ENCODE peak calls at places on chromosomes 13 and 19, in four cellular contexts. Q is GM12878, Y is K562, X is transverse colon. N is an unnamed sample.

GRCh38 chr13:83879431-83880171 is 2.7 kb downstream of the SLITRK1 start:
- DNase-seq in Y (no peak), X (no peak), Q (no peak), N (no peak)

GRCh38 chr19:49214701-49215100 is 57.1 kb downstream of the TRPM4 start:
- DNase-seq in Q (no peak), Y (peak), X (peak), N (no peak)

GRCh38 chr19:10699650-10700335 is 1.4 kb upstream of the QTRT1 start:
- DNase-seq in Y (peak), X (peak), Q (peak), N (peak)

GRCh38 chr13:23898101-23898500 is 799 bp upstream of the C1QTNF9B start:
- DNase-seq in Q (no peak), X (peak), Y (no peak), N (no peak)

GRCh38 chr13:52882803-52883202 is 34.4 kb upstream of the PCDH8 start:
- DNase-seq in Y (no peak), Q (no peak), X (no peak), N (no peak)

GRCh38 chr13:63455938-63456337 is 2040.3 kb upstream of the PCDH20 start:
- DNase-seq in Q (no peak), Y (peak), X (no peak), N (no peak)

GRCh38 chr13:79988573-79988972 is 352.4 kb downstream of the SPRY2 start:
- DNase-seq in X (peak), Y (no peak), Q (no peak), N (no peak)

GRCh38 chr19:10113964-10114650 is 2.6 kb downstream of the P2RY11 start:
- DNase-seq in Q (no peak), Y (peak), X (no peak), N (no peak)

GRCh38 chr19:5050905-5051304 is 82.0 kb downstream of the KDM4B start:
- DNase-seq in Q (no peak), X (no peak), Y (no peak), N (no peak)

GRCh38 chr19:44367024-44367423 is 10.5 kb upstream of the ZNF112 start:
- DNase-seq in X (no peak), Q (no peak), Y (peak), N (no peak)

GRCh38 chr19:38946229-38947010 is 15.7 kb downstream of the MRPS12 start:
- DNase-seq in Q (no peak), Y (no peak), X (no peak), N (no peak)

GRCh38 chr13:76223565-76223964 is 587.4 kb downstream of the LMO7 start:
- DNase-seq in Y (no peak), X (no peak), Q (no peak), N (no peak)

GRCh38 chr19:37218592-37218935 is 550 bp downstream of the ZNF383 start:
- DNase-seq in Q (peak), Y (no peak), X (no peak), N (peak)

GRCh38 chr13:95480131-95480545 is 72.4 kb upstream of the CLDN10 start:
- DNase-seq in Y (no peak), X (no peak), Q (peak), N (peak)

GRCh38 chr19:29815231-29815630 is 3.4 kb downstream of the CCNE1 start:
- DNase-seq in Q (peak), X (peak), Y (no peak), N (no peak)

GRCh38 chr19:8552810-8553209 is 24.4 kb downstream of the MYO1F start:
- DNase-seq in X (no peak), Y (peak), Q (no peak), N (no peak)

GRCh38 chr19:36169084-36169760 is 17.0 kb upstream of the COX7A1 start:
- DNase-seq in Q (no peak), X (peak), Y (no peak), N (no peak)

GRCh38 chr19:30228113-30228725 is 144.0 kb upstream of the ZNF536 start:
- DNase-seq in X (peak), Y (no peak), Q (no peak), N (no peak)

GRCh38 chr19:28454083-28454482 is 758.9 kb downstream of the UQCRFS1 start:
- DNase-seq in Y (no peak), Q (no peak), X (no peak), N (no peak)

GRCh38 chr19:51552996-51553725 is 17.9 kb upstream of the ZNF175 start:
- DNase-seq in Q (no peak), Y (peak), X (peak), N (peak)

GRCh38 chr19:28727133-28727834 is 485.7 kb downstream of the UQCRFS1 start:
- DNase-seq in Y (peak), Q (no peak), X (no peak), N (no peak)

GRCh38 chr13:108919036-108919907 is 289.9 kb downstream of the MYO16 start:
- DNase-seq in Y (no peak), X (no peak), Q (no peak), N (no peak)

GRCh38 chr13:85497652-85498051 is 301.6 kb downstream of the SLITRK6 start:
- DNase-seq in Y (no peak), X (no peak), Q (no peak), N (no peak)

GRCh38 chr13:97726664-97727235 is 226.7 kb upstream of the IPO5 start:
- DNase-seq in Q (no peak), X (no peak), Y (no peak), N (peak)

GRCh38 chr13:70249332-70250064 is 141.2 kb upstream of the KLHL1 start:
- DNase-seq in Q (no peak), X (no peak), Y (no peak), N (no peak)

GRCh38 chr19:23525265-23525862 is 130.1 kb upstream of the ZNF91 start:
- DNase-seq in X (peak), Q (no peak), Y (no peak), N (no peak)

GRCh38 chr19:58549664-58550361 is 5.1 kb downstream of the CHMP2A start:
- DNase-seq in Y (no peak), Q (no peak), X (no peak), N (no peak)

DNA sequence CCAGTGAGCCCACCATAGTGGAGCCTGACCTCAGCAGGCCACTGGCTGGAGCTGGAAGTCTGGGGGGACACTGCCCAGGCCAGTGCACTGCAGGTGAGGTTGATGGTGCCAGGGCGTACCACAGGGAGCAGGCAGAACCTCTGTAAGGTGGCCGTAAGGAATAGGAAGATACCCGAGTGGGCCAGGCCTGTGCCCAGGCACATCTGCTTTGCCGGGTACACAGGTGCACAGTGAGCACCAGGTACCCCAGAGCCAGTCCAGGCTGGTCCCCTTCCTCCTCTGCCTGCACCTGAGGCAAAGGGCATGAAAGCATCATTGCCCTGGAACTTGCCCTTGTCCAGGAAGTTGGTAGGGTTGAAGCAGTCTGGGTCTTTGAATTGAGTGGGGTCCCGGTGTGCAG is 9.5 kb downstream of the EGLN2 start:
- DNase-seq in Y (no peak), Q (no peak), X (no peak), N (no peak)
- TF ChIP-seq POLR2AphosphoS5 in Y (no peak), Q (no peak), X (no peak), N (no peak)

DNA sequence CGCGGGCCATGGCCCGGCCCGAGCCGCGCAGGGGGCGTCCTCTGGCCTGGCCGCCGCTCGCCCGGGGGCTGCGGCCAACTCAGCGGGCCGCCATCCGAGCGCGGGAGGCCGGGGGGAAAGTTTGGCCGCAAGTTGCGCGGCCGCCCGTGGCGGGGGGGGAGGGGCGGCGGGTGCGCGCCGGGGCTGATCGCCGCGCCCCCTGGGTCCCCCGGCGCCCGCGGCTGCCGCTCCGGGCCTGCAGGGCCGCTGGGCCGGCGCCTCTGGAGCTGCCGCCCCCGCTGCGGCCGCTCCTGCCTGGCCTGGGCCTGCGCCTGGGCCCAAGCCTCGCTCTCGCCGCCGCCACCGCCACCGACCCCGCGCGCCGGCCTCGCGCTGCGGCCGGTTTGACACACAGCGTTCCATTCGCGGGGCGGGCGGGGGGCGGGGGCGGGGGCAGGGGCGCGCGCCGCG is at the start of gene NR2F6:
- DNase-seq in Q (no peak), X (no peak), Y (peak), N (no peak)
- TF ChIP-seq POLR2AphosphoS5 in Q (no peak), X (peak), Y (peak), N (no peak)

GRCh38 chr13:49214917-49215376 is 5.2 kb upstream of the MLNR start:
- DNase-seq in Y (no peak), Q (no peak), X (peak), N (peak)
- TF ChIP-seq POLR2AphosphoS5 in Y (no peak), Q (no peak), X (no peak), N (peak)

DNA sequence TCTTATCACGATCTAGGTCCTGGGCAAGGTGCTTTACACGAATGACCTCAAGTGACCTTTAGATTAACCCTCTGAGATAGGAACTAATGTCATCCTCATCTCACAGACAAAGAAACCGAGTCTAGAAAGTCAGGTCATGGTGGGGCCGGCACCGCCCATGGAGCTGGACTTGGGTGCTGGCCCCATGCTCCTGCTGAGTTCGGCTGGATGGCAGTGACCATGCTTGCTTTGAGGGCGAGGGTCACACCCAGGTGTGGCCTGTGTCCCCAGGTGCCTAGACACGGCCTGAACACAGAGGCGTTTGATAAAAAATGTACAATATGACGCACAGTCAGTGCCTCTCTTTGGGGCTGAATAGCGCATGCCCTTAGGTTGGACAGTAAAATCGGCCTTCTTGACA is 26.8 kb downstream of the COL4A2 start:
- DNase-seq in Y (no peak), X (no peak), Q (no peak), N (no peak)
- TF ChIP-seq POLR2AphosphoS5 in Y (no peak), X (no peak), Q (no peak), N (no peak)

N was measured in HL-60.